ENCODE peak calls at places on chromosomes 5 and 9, in eight cellular contexts. A, S, W, V, O, E, B and Z are unnamed samples.

GRCh38 chr5:143168171-143168681 is 235.3 kb downstream of the NR3C1 start:
- DNase-seq in A (no peak), S (no peak), W (no peak), V (no peak), O (no peak), E (no peak), B (no peak), Z (no peak)

GRCh38 chr5:132761321-132762240 is 14.4 kb downstream of the CCNI2 start:
- DNase-seq in A (no peak), S (no peak), W (no peak), V (no peak), O (peak; percentile 47), E (no peak), B (no peak), Z (no peak)

GRCh38 chr5:93430139-93430538 is 150.9 kb downstream of the NR2F1-AS1 start:
- DNase-seq in A (no peak), S (no peak), W (no peak), V (no peak), O (no peak), E (no peak), B (no peak), Z (no peak)

GRCh38 chr5:173997331-173997730 is 8.4 kb downstream of the C5orf47 start:
- DNase-seq in A (no peak), S (no peak), W (no peak), V (no peak), O (no peak), E (no peak), B (no peak), Z (no peak)

GRCh38 chr5:16935271-16936149 is 578 bp downstream of the MYO10 start:
- DNase-seq in A (peak; percentile 25), S (peak; percentile 3), W (peak; percentile 65), V (no peak), O (peak; percentile 66), E (peak; percentile 59), B (no peak), Z (no peak)

GRCh38 chr5:73606206-73606753 is 19.7 kb upstream of the ARHGEF28 start:
- DNase-seq in A (no peak), S (no peak), W (no peak), V (no peak), O (no peak), E (no peak), B (no peak), Z (no peak)

GRCh38 chr9:109931623-109932022 is 151.6 kb downstream of the PALM2AKAP2 start:
- DNase-seq in A (no peak), S (no peak), W (no peak), V (no peak), O (no peak), E (no peak), B (peak; percentile 5), Z (no peak)

GRCh38 chr9:21160178-21160577 is 6.3 kb downstream of the IFNA21 start:
- DNase-seq in A (no peak), S (no peak), W (no peak), V (no peak), O (no peak), E (no peak), B (no peak), Z (no peak)

GRCh38 chr5:179431221-179431620 is 86.0 kb upstream of the ADAMTS2 start:
- DNase-seq in A (no peak), S (no peak), W (no peak), V (no peak), O (no peak), E (no peak), B (no peak), Z (no peak)

GRCh38 chr5:153321478-153321877 is 169.0 kb upstream of the GRIA1 start:
- DNase-seq in A (no peak), S (no peak), W (no peak), V (no peak), O (no peak), E (no peak), B (no peak), Z (no peak)

GRCh38 chr5:76691470-76692273 is 24.3 kb upstream of the F2R start:
- DNase-seq in A (no peak), S (no peak), W (no peak), V (peak; percentile 59), O (no peak), E (no peak), B (no peak), Z (no peak)

GRCh38 chr5:68738236-68738635 is 355.6 kb upstream of the SLC30A5 start:
- DNase-seq in A (no peak), S (no peak), W (no peak), V (no peak), O (no peak), E (no peak), B (no peak), Z (no peak)

GRCh38 chr9:73284386-73284785 is 132.7 kb downstream of the ANXA1 start:
- DNase-seq in A (no peak), S (no peak), W (no peak), V (no peak), O (no peak), E (no peak), B (no peak), Z (no peak)

GRCh38 chr9:83130541-83130940 is 67.6 kb upstream of the RASEF start:
- DNase-seq in A (no peak), S (no peak), W (no peak), V (no peak), O (no peak), E (no peak), B (no peak), Z (no peak)

GRCh38 chr5:14273207-14273767 is 130.1 kb downstream of the TRIO start:
- DNase-seq in A (no peak), S (no peak), W (no peak), V (no peak), O (no peak), E (no peak), B (no peak), Z (no peak)

GRCh38 chr5:128774605-128775004 is 190.7 kb upstream of the SLC27A6 start:
- DNase-seq in A (no peak), S (no peak), W (no peak), V (peak; percentile 78), O (no peak), E (no peak), B (no peak), Z (no peak)

GRCh38 chr5:170638051-170638450 is 134.2 kb downstream of the KCNIP1 start:
- DNase-seq in A (no peak), S (no peak), W (no peak), V (no peak), O (peak; percentile 46), E (no peak), B (no peak), Z (no peak)

GRCh38 chr9:127051881-127052595 is 70.4 kb downstream of the ANGPTL2 start:
- DNase-seq in A (no peak), S (no peak), W (no peak), V (no peak), O (no peak), E (no peak), B (no peak), Z (no peak)

GRCh38 chr5:20241351-20241750 is 253.4 kb upstream of the CDH18 start:
- DNase-seq in A (no peak), S (no peak), W (no peak), V (no peak), O (no peak), E (no peak), B (no peak), Z (no peak)

GRCh38 chr5:135324897-135325650 is 74.0 kb downstream of the MACROH2A1 start:
- DNase-seq in A (no peak), S (no peak), W (no peak), V (no peak), O (no peak), E (no peak), B (no peak), Z (no peak)

GRCh38 chr5:128338649-128339048 is 199.4 kb downstream of the FBN2 start:
- DNase-seq in A (no peak), S (no peak), W (no peak), V (no peak), O (no peak), E (no peak), B (no peak), Z (no peak)

GRCh38 chr9:627571-627970 is 213.9 kb upstream of the DMRT1 start:
- DNase-seq in A (no peak), S (no peak), W (no peak), V (peak; percentile 22), O (no peak), E (no peak), B (no peak), Z (no peak)

GRCh38 chr5:10439692-10440091 is 2.0 kb upstream of the ROPN1L start:
- DNase-seq in A (no peak), S (no peak), W (no peak), V (no peak), O (no peak), E (no peak), B (no peak), Z (no peak)

GRCh38 chr5:147382776-147383175 is 127.1 kb downstream of the DPYSL3 start:
- DNase-seq in A (no peak), S (no peak), W (no peak), V (no peak), O (no peak), E (no peak), B (no peak), Z (no peak)

GRCh38 chr5:174337276-174338203 is 292.0 kb downstream of the NSG2 start:
- DNase-seq in A (no peak), S (no peak), W (no peak), V (no peak), O (no peak), E (no peak), B (no peak), Z (no peak)

GRCh38 chr5:79489773-79490172 is 24.2 kb downstream of the HOMER1 start:
- DNase-seq in A (no peak), S (no peak), W (no peak), V (no peak), O (no peak), E (no peak), B (no peak), Z (no peak)

GRCh38 chr9:76761448-76761847 is 2.8 kb upstream of the PCA3 start:
- DNase-seq in A (no peak), S (no peak), W (no peak), V (peak; percentile 7), O (no peak), E (no peak), B (no peak), Z (no peak)

GRCh38 chr5:67301285-67301904 is 104.8 kb upstream of the CD180 start:
- DNase-seq in A (no peak), S (no peak), W (no peak), V (peak; percentile 82), O (no peak), E (peak; percentile 79), B (no peak), Z (peak; percentile 62)

GRCh38 chr5:157918811-157919742 is 60.1 kb upstream of the CLINT1 start:
- DNase-seq in A (no peak), S (no peak), W (no peak), V (no peak), O (peak; percentile 58), E (no peak), B (no peak), Z (no peak)

GRCh38 chr5:160905285-160905684 is 53.3 kb upstream of the ATP10B start:
- DNase-seq in A (no peak), S (no peak), W (no peak), V (no peak), O (no peak), E (no peak), B (no peak), Z (no peak)

GRCh38 chr9:69951411-69951810 is 92.2 kb upstream of the MAMDC2 start:
- DNase-seq in A (no peak), S (no peak), W (no peak), V (peak; percentile 75), O (no peak), E (no peak), B (no peak), Z (no peak)

GRCh38 chr5:132458651-132459030 is 31.9 kb downstream of the IRF1 start:
- DNase-seq in A (no peak), S (no peak), W (no peak), V (peak; percentile 75), O (no peak), E (no peak), B (no peak), Z (no peak)

GRCh38 chr9:128497824-128498610 is 6.5 kb upstream of the GLE1 start:
- DNase-seq in A (no peak), S (no peak), W (no peak), V (no peak), O (no peak), E (no peak), B (no peak), Z (no peak)

GRCh38 chr5:57174128-57174849 is 430 bp downstream of the GPBP1 start:
- DNase-seq in A (peak; percentile 37), S (peak; percentile 18), W (no peak), V (no peak), O (peak; percentile 70), E (no peak), B (no peak), Z (no peak)